ENCODE peak calls at places on chromosomes 13 and 19, in four cellular contexts. One of them, this sample, is unnamed.

GRCh38 chr19:17183271-17183757 is 31.8 kb upstream of the USE1 start:
- DNase-seq in HepG2: no peak
- DNase-seq in GM12878: no peak
- DNase-seq in K562: no peak
- DNase-seq in this sample: no peak

GRCh38 chr13:113364371-113364932 is 522 bp upstream of the GRTP1 start:
- DNase-seq in K562: no peak
- DNase-seq in HepG2: no peak
- DNase-seq in GM12878: no peak
- DNase-seq in this sample: no peak

GRCh38 chr13:64527561-64527960 is 2702.6 kb downstream of the PCDH9 start:
- DNase-seq in K562: no peak
- DNase-seq in HepG2: peak
- DNase-seq in GM12878: no peak
- DNase-seq in this sample: no peak

GRCh38 chr19:33887891-33888290 is 91.2 kb downstream of the KCTD15 start:
- DNase-seq in HepG2: no peak
- DNase-seq in K562: no peak
- DNase-seq in GM12878: no peak
- DNase-seq in this sample: no peak

GRCh38 chr19:16373539-16373938 is 48.9 kb downstream of the KLF2 start:
- DNase-seq in HepG2: peak
- DNase-seq in GM12878: no peak
- DNase-seq in K562: peak
- DNase-seq in this sample: no peak

GRCh38 chr13:62875118-62875640 is 1459.5 kb upstream of the PCDH20 start:
- DNase-seq in GM12878: no peak
- DNase-seq in K562: no peak
- DNase-seq in HepG2: no peak
- DNase-seq in this sample: no peak

GRCh38 chr13:63184693-63185092 is 1769.0 kb upstream of the PCDH20 start:
- DNase-seq in HepG2: peak
- DNase-seq in GM12878: no peak
- DNase-seq in K562: no peak
- DNase-seq in this sample: no peak

GRCh38 chr19:6457958-6458694 is 1.5 kb downstream of the SLC25A23 start:
- DNase-seq in HepG2: no peak
- DNase-seq in K562: peak
- DNase-seq in GM12878: peak
- DNase-seq in this sample: no peak

GRCh38 chr13:44651209-44651608 is 75.1 kb upstream of the TSC22D1 start:
- DNase-seq in HepG2: no peak
- DNase-seq in GM12878: no peak
- DNase-seq in K562: no peak
- DNase-seq in this sample: no peak

GRCh38 chr13:30847697-30848307 is 58.3 kb upstream of the MEDAG start:
- DNase-seq in K562: no peak
- DNase-seq in GM12878: peak
- DNase-seq in HepG2: no peak
- DNase-seq in this sample: no peak

GRCh38 chr19:28299649-28300048 is 913.3 kb downstream of the UQCRFS1 start:
- DNase-seq in K562: no peak
- DNase-seq in HepG2: no peak
- DNase-seq in GM12878: no peak
- DNase-seq in this sample: no peak

GRCh38 chr13:109802936-109803335 is 16.6 kb upstream of the IRS2 start:
- DNase-seq in K562: no peak
- DNase-seq in HepG2: peak
- DNase-seq in GM12878: no peak
- DNase-seq in this sample: no peak

GRCh38 chr13:48938308-48938943 is 37.3 kb upstream of the FNDC3A start:
- DNase-seq in HepG2: no peak
- DNase-seq in GM12878: no peak
- DNase-seq in K562: peak
- DNase-seq in this sample: no peak

GRCh38 chr19:14450168-14450874 is 17.2 kb downstream of the PKN1 start:
- DNase-seq in K562: peak
- DNase-seq in GM12878: no peak
- DNase-seq in HepG2: peak
- DNase-seq in this sample: peak

GRCh38 chr19:51712461-51713081 is 11.2 kb downstream of the HAS1 start:
- DNase-seq in GM12878: no peak
- DNase-seq in HepG2: no peak
- DNase-seq in K562: peak
- DNase-seq in this sample: peak

GRCh38 chr13:112968910-112969691 is at the start of gene MCF2L:
- DNase-seq in HepG2: peak
- DNase-seq in K562: no peak
- DNase-seq in GM12878: no peak
- DNase-seq in this sample: peak

GRCh38 chr13:113655358-113656014 is 2.5 kb downstream of the ATP4B start:
- DNase-seq in HepG2: no peak
- DNase-seq in GM12878: no peak
- DNase-seq in K562: no peak
- DNase-seq in this sample: no peak

GRCh38 chr13:75357576-75358295 is 124.2 kb downstream of the TBC1D4 start:
- DNase-seq in GM12878: no peak
- DNase-seq in K562: peak
- DNase-seq in HepG2: peak
- DNase-seq in this sample: peak

GRCh38 chr13:66312312-66313087 is 917.6 kb downstream of the PCDH9 start:
- DNase-seq in HepG2: peak
- DNase-seq in K562: no peak
- DNase-seq in GM12878: no peak
- DNase-seq in this sample: no peak

GRCh38 chr13:69616398-69616797 is 491.2 kb upstream of the ATXN8OS start:
- DNase-seq in K562: no peak
- DNase-seq in HepG2: no peak
- DNase-seq in GM12878: no peak
- DNase-seq in this sample: no peak

GRCh38 chr19:17775991-17776803 is 18.7 kb upstream of the B3GNT3 start:
- DNase-seq in HepG2: no peak
- DNase-seq in K562: no peak
- DNase-seq in GM12878: peak
- DNase-seq in this sample: no peak

GRCh38 chr19:58483776-58484175 is 7.6 kb downstream of the ZNF446 start:
- DNase-seq in K562: no peak
- DNase-seq in GM12878: no peak
- DNase-seq in HepG2: no peak
- DNase-seq in this sample: no peak

GRCh38 chr19:56069642-56070041 is 51.5 kb downstream of the ZNF787 start:
- DNase-seq in GM12878: no peak
- DNase-seq in HepG2: no peak
- DNase-seq in K562: no peak
- DNase-seq in this sample: no peak

GRCh38 chr13:76903544-76904162 is 17.4 kb upstream of the KCTD12 start:
- DNase-seq in HepG2: peak
- DNase-seq in K562: peak
- DNase-seq in GM12878: peak
- DNase-seq in this sample: peak

GRCh38 chr19:55156202-55157063 is 1.1 kb downstream of the TNNI3 start:
- DNase-seq in K562: peak
- DNase-seq in GM12878: no peak
- DNase-seq in HepG2: peak
- DNase-seq in this sample: peak

GRCh38 chr13:24076636-24077035 is 83.9 kb upstream of the SPATA13 start:
- DNase-seq in HepG2: no peak
- DNase-seq in K562: no peak
- DNase-seq in GM12878: no peak
- DNase-seq in this sample: no peak

GRCh38 chr13:112953591-112954487 is 15.2 kb upstream of the MCF2L start:
- DNase-seq in HepG2: peak
- DNase-seq in K562: no peak
- DNase-seq in GM12878: no peak
- DNase-seq in this sample: no peak

GRCh38 chr13:109610517-109610916 is 175.9 kb downstream of the IRS2 start:
- DNase-seq in GM12878: no peak
- DNase-seq in K562: peak
- DNase-seq in HepG2: no peak
- DNase-seq in this sample: peak

GRCh38 chr13:76361868-76362267 is 524.3 kb downstream of the KCTD12 start:
- DNase-seq in HepG2: no peak
- DNase-seq in K562: no peak
- DNase-seq in GM12878: no peak
- DNase-seq in this sample: no peak

GRCh38 chr19:39276740-39277139 is 8.5 kb downstream of the IFNL2 start:
- DNase-seq in K562: no peak
- DNase-seq in GM12878: no peak
- DNase-seq in HepG2: no peak
- DNase-seq in this sample: no peak

GRCh38 chr13:107373551-107373950 is 805.6 kb upstream of the ARGLU1 start:
- DNase-seq in HepG2: no peak
- DNase-seq in GM12878: no peak
- DNase-seq in K562: no peak
- DNase-seq in this sample: peak
- TF ChIP-seq FOXM1 in HepG2: no peak
- TF ChIP-seq FOXM1 in GM12878: no peak
- TF ChIP-seq FOXM1 in K562: no peak
- TF ChIP-seq FOXM1 in this sample: no peak

GRCh38 chr19:53945441-53945840 is 17.3 kb upstream of the CACNG8 start:
- DNase-seq in K562: peak
- DNase-seq in HepG2: no peak
- DNase-seq in GM12878: no peak
- DNase-seq in this sample: peak
- TF ChIP-seq TARDBP in K562: no peak
- TF ChIP-seq TARDBP in HepG2: no peak
- TF ChIP-seq TARDBP in GM12878: no peak
- TF ChIP-seq TARDBP in this sample: no peak

DNA sequence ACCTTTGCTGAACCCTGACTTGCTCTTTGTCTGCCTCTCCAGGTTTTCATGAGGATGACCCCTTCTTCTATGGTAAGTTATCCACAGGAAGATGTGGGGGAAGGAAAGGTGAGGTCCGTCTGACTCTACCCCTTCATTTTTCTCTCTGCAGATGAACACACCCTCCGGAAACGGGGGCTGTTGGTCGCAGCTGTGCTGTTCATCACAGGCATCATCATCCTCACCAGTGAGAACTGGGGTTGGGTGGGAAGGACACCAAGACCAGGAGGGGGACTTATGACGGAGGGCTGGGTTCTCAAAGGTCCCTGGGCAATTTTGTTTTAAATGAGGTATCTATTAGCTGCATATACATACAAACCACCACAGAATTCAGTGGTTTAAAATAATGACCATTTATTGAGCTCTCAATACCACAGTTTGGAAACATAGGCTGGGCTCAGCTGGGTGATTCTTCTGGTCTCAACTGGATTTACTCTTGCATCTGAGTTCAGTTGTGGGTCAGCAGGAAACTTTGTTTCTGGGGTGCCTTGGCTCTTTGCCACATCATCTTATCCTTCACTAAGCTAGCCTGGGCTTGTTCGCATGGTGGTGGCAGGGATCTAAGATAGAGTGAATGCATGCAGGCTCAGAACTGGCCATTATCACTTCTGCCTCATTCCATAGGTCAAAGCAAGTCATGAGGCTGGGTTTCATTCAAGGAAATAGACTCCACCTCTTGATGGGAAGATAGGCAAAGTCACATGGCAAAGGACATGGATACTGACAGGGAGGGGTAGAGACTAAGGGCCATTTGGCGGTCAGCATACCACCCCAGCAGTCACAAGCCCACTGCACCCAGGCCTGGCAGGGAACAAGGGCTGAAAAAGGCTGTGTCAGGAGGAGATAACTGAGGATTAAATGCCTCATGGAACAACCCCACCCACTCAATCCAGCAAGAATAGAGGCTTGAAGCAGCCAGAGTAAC is 11.8 kb downstream of the FXYD5 start:
- DNase-seq in GM12878: no peak
- DNase-seq in HepG2: no peak
- DNase-seq in K562: peak
- DNase-seq in this sample: no peak
- TF ChIP-seq FOXM1 in GM12878: no peak
- TF ChIP-seq FOXM1 in HepG2: no peak
- TF ChIP-seq FOXM1 in K562: no peak
- TF ChIP-seq FOXM1 in this sample: no peak

GRCh38 chr13:21606251-21606650 is 2.3 kb upstream of the MICU2 start:
- DNase-seq in GM12878: no peak
- DNase-seq in HepG2: no peak
- DNase-seq in K562: no peak
- DNase-seq in this sample: no peak
- TF ChIP-seq TARDBP in GM12878: no peak
- TF ChIP-seq TARDBP in HepG2: no peak
- TF ChIP-seq TARDBP in K562: no peak
- TF ChIP-seq TARDBP in this sample: no peak

DNA sequence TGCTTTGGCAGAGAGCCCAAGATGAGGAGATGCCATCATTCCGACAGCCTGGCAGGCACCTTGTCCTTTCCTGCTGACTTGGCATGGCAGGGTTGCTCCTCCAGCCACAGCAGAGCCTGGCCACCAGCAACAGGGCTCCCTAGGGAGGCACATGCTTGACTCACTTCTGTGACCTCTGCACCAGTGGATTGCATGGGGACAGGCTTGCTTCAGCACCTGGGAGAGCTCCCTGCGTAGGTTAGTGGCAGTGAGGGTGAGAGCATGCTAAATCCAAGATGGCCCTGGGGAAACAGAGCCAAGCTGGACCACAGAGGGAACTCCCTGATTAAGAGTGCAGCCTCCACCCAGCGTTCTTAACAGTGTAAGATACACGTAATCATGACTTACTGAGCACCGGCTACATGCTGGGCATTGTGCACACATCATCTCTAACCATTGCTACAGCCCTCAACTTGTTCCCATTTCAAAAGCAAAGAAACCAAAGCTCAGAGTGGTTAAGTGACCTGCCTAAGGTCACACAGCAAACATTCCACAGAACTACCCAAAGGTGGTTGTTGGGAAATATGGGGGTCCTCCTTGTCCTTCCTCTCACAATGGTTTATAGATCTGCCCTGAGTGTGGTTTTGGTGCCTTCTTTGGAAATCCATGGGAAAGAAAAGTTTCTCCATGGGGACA is 116.6 kb upstream of the UQCRFS1 start:
- DNase-seq in HepG2: peak
- DNase-seq in GM12878: no peak
- DNase-seq in K562: peak
- DNase-seq in this sample: peak
- TF ChIP-seq FOXM1 in HepG2: no peak
- TF ChIP-seq FOXM1 in GM12878: no peak
- TF ChIP-seq FOXM1 in K562: no peak
- TF ChIP-seq FOXM1 in this sample: no peak

GRCh38 chr13:97858161-97858560 is 95.3 kb upstream of the IPO5 start:
- DNase-seq in HepG2: no peak
- DNase-seq in K562: no peak
- DNase-seq in GM12878: no peak
- DNase-seq in this sample: no peak
- TF ChIP-seq TARDBP in HepG2: no peak
- TF ChIP-seq TARDBP in K562: no peak
- TF ChIP-seq TARDBP in GM12878: no peak
- TF ChIP-seq TARDBP in this sample: no peak

DNA sequence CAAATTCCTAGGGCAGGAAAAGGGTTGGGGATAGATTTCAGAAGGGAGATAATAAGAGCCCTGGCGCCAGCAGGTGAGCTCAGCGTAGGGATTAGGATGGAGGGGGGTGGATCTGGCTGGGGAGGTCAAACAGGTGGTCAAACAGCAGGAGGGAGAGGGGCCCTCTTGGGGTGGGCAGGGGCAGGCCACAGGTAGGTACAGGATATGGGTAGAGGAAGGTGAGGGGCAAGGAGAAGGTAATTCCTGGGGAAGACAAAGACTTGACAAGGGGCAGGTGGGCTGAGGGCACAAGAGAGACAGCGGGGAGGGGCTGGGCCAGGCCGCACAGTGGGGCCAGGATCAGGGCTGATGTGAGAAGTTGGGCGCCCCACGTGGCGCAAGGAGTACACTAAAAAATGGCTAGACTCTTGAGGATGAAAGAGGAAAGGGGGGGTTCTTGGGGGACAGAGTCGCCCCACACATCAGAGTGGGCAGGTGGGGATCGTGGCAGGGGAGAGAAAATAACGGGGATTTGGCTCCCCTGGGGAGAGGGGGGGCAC is 713 bp downstream of the KRI1 start:
- DNase-seq in HepG2: no peak
- DNase-seq in K562: peak
- DNase-seq in GM12878: no peak
- DNase-seq in this sample: peak
- TF ChIP-seq FOXM1 in HepG2: no peak
- TF ChIP-seq FOXM1 in K562: no peak
- TF ChIP-seq FOXM1 in GM12878: no peak
- TF ChIP-seq FOXM1 in this sample: no peak